ENCODE peak calls at places on chromosomes 11 and 22, in ten cellular contexts. V, K, L, R, Q, F, J, N, X and U are unnamed samples. For H3K9me3 and H3K36me3, the result is how much of the 10 kb centered on the place peaks cover.

GRCh38 chr11:9616042-9616640 is 42.7 kb downstream of the WEE1 start:
- DNase-seq in Q (no peak), N (no peak), K (no peak), V (no peak), X (no peak), F (no peak), L (no peak), J (peak), R (no peak), U (no peak)

GRCh38 chr11:76233936-76234703 is 27.8 kb upstream of the WNT11 start:
- DNase-seq in R (peak), N (peak), X (peak), F (no peak), L (peak), Q (no peak), K (peak), J (peak), V (peak), U (peak)

GRCh38 chr22:31627223-31627731 is 34.7 kb downstream of the PISD start:
- DNase-seq in V (no peak), L (no peak), F (no peak), N (no peak), R (no peak), K (no peak), J (no peak), X (no peak), Q (no peak), U (no peak)

GRCh38 chr22:21970037-21970799 is 12.4 kb downstream of the TOP3B start:
- DNase-seq in R (no peak), J (no peak), F (no peak), Q (no peak), L (no peak), K (no peak), V (no peak), X (no peak), N (no peak), U (no peak)

GRCh38 chr11:35321111-35321510 is 98.2 kb downstream of the SLC1A2 start:
- DNase-seq in N (no peak), L (no peak), K (no peak), X (no peak), R (no peak), Q (no peak), V (no peak), J (no peak), F (no peak), U (no peak)

GRCh38 chr11:95461858-95462257 is 230.9 kb upstream of the SESN3 start:
- DNase-seq in X (no peak), R (no peak), K (no peak), F (no peak), V (no peak), Q (no peak), J (no peak), N (peak), L (no peak), U (no peak)

GRCh38 chr11:106461839-106462545 is 384.5 kb downstream of the AASDHPPT start:
- DNase-seq in L (no peak), K (no peak), Q (no peak), F (no peak), J (no peak), X (no peak), N (no peak), V (no peak), R (no peak), U (no peak)

GRCh38 chr22:27113211-27114030 is 456.0 kb downstream of the MIAT start:
- DNase-seq in Q (no peak), L (no peak), F (no peak), X (peak), J (peak), V (no peak), R (peak), N (no peak), K (peak), U (no peak)

GRCh38 chr22:50271519-50271970 is 1.4 kb upstream of the MAPK11 start:
- DNase-seq in K (peak), N (peak), R (peak), F (peak), J (peak), Q (peak), X (no peak), V (no peak), L (peak), U (peak)

GRCh38 chr11:35107866-35108265 is 31.1 kb upstream of the CD44 start:
- DNase-seq in Q (no peak), J (no peak), F (no peak), N (no peak), X (no peak), V (no peak), K (no peak), L (no peak), R (no peak), U (no peak)

GRCh38 chr11:68121067-68121899 is at the start of gene CHKA:
- DNase-seq in L (peak), F (peak), N (peak), X (peak), R (peak), J (peak), K (peak), Q (peak), V (peak), U (peak)

GRCh38 chr22:43572710-43573109 is 160.9 kb downstream of the MPPED1 start:
- DNase-seq in F (no peak), N (no peak), X (no peak), R (no peak), K (no peak), J (no peak), V (no peak), Q (no peak), L (no peak), U (no peak)

GRCh38 chr11:124863137-124863825 is 2.0 kb upstream of the ROBO3 start:
- DNase-seq in R (peak), N (no peak), L (no peak), K (peak), Q (no peak), J (peak), X (peak), V (peak), F (no peak), U (no peak)

GRCh38 chr11:17813391-17814059 is 78.9 kb downstream of the KCNC1 start:
- DNase-seq in K (no peak), X (no peak), R (no peak), J (no peak), Q (no peak), L (no peak), N (no peak), F (no peak), V (no peak), U (no peak)

GRCh38 chr11:27100534-27100933 is 59.9 kb downstream of the BBOX1 start:
- DNase-seq in F (no peak), L (no peak), X (no peak), R (no peak), V (no peak), J (no peak), N (no peak), K (no peak), Q (no peak), U (no peak)

GRCh38 chr11:133082851-133083488 is 449.3 kb downstream of the OPCML start:
- DNase-seq in R (peak), J (peak), F (peak), K (peak), L (peak), Q (no peak), N (peak), V (peak), X (no peak), U (peak)

GRCh38 chr11:93887111-93887510 is 36.7 kb upstream of the VSTM5 start:
- DNase-seq in R (no peak), K (no peak), N (no peak), X (no peak), Q (no peak), L (no peak), J (no peak), F (no peak), V (no peak), U (no peak)

GRCh38 chr11:41895106-41895505 is 435.7 kb upstream of the LRRC4C start:
- DNase-seq in R (no peak), X (no peak), F (no peak), J (no peak), L (no peak), Q (no peak), N (no peak), K (no peak), V (no peak), U (no peak)

GRCh38 chr22:21937041-21937820 is 15.4 kb downstream of the PPM1F start:
- DNase-seq in Q (no peak), J (peak), K (no peak), V (peak), F (no peak), X (no peak), R (no peak), N (no peak), L (peak), U (no peak)

GRCh38 chr11:43989162-43989961 is 46.9 kb downstream of the C11orf96 start:
- DNase-seq in L (peak), J (no peak), Q (no peak), F (no peak), X (peak), R (no peak), N (no peak), K (peak), V (no peak), U (peak)

GRCh38 chr11:117606807-117607206 is 190.2 kb downstream of the DSCAML1 start:
- DNase-seq in L (no peak), X (no peak), N (no peak), K (no peak), R (no peak), J (no peak), V (no peak), F (no peak), Q (no peak), U (no peak)

GRCh38 chr11:113841691-113842090 is 33.7 kb downstream of the USP28 start:
- DNase-seq in R (no peak), X (no peak), L (no peak), J (no peak), N (no peak), Q (no peak), V (no peak), K (no peak), F (no peak), U (no peak)

GRCh38 chr11:88979641-88980040 is 86.1 kb downstream of the GRM5 start:
- DNase-seq in N (no peak), J (peak), R (no peak), X (no peak), V (no peak), L (no peak), F (no peak), K (no peak), Q (no peak), U (no peak)

GRCh38 chr22:37267128-37267587 is 15.2 kb upstream of the CYTH4 start:
- DNase-seq in R (peak), V (peak), Q (peak), X (no peak), N (peak), F (peak), J (peak), K (no peak), L (peak), U (peak)

GRCh38 chr11:73597340-73597955 is 464 bp downstream of the FAM168A start:
- DNase-seq in N (no peak), L (no peak), Q (no peak), F (peak), K (peak), X (no peak), J (peak), V (no peak), R (peak), U (no peak)

GRCh38 chr11:74442601-74443000 is 24.7 kb downstream of the KCNE3 start:
- DNase-seq in J (peak), X (no peak), L (no peak), K (no peak), N (no peak), F (no peak), Q (no peak), V (no peak), R (peak), U (no peak)

GRCh38 chr11:85822814-85823213 is 11.9 kb upstream of the SYTL2 start:
- DNase-seq in X (no peak), N (no peak), J (peak), V (no peak), K (no peak), F (no peak), R (no peak), L (no peak), Q (no peak), U (no peak)

GRCh38 chr11:1869427-1870325 is 16.8 kb downstream of the LSP1 start:
- DNase-seq in L (peak), X (no peak), N (no peak), Q (no peak), J (peak), F (no peak), K (no peak), R (no peak), V (peak), U (peak)

GRCh38 chr11:61626580-61627380 is 45.9 kb upstream of the SYT7 start:
- DNase-seq in R (peak), V (peak), J (no peak), L (peak), X (no peak), F (no peak), K (peak), N (no peak), Q (no peak), U (no peak)

GRCh38 chr11:45025716-45026492 is 75.2 kb upstream of the TP53I11 start:
- DNase-seq in Q (no peak), F (no peak), N (no peak), L (no peak), R (no peak), K (peak), X (peak), V (no peak), J (no peak), U (no peak)

GRCh38 chr11:30206249-30206996 is 24.4 kb upstream of the FSHB start:
- DNase-seq in V (no peak), R (no peak), K (no peak), L (no peak), N (peak), X (no peak), F (no peak), J (no peak), Q (no peak), U (no peak)

GRCh38 chr22:26593763-26594162 is 3.8 kb upstream of the TPST2 start:
- DNase-seq in X (no peak), J (no peak), N (peak), L (no peak), Q (no peak), F (no peak), K (no peak), R (no peak), V (peak), U (no peak)

GRCh38 chr11:59729884-59730283 is 16.2 kb upstream of the OR10V1 start:
- DNase-seq in K (no peak), F (no peak), L (no peak), J (no peak), R (no peak), X (no peak), Q (no peak), N (no peak), V (no peak), U (no peak)

GRCh38 chr22:41507330-41508063 is 36.8 kb downstream of the POLR3H start:
- DNase-seq in J (no peak), X (no peak), F (no peak), R (no peak), K (no peak), L (no peak), Q (no peak), N (no peak), V (no peak), U (no peak)

GRCh38 chr22:24768537-24769374 is 5.8 kb downstream of the PIWIL3 start:
- DNase-seq in F (peak), K (peak), R (peak), Q (peak), V (peak), X (peak), J (peak), L (no peak), N (peak), U (no peak)

GRCh38 chr11:59647245-59647965 is 21.4 kb downstream of the PATL1 start:
- DNase-seq in Q (no peak), R (no peak), K (no peak), L (no peak), N (no peak), X (no peak), V (no peak), F (no peak), J (no peak), U (no peak)

GRCh38 chr11:18706330-18707243 is 8.0 kb downstream of the TMEM86A start:
- DNase-seq in N (no peak), V (peak), R (no peak), L (peak), K (peak), F (no peak), X (peak), Q (peak), J (peak), U (peak)

GRCh38 chr22:18077639-18078328 is at the start of gene PEX26:
- DNase-seq in V (peak), F (peak), K (peak), R (peak), L (peak), J (peak), Q (peak), N (peak), X (peak), U (peak)

GRCh38 chr22:48819991-48820390 is 1007.7 kb downstream of the BRD1 start:
- DNase-seq in N (no peak), J (no peak), X (no peak), L (no peak), R (no peak), F (no peak), V (no peak), K (no peak), Q (no peak), U (no peak)
- H3K9me3 ChIP-seq in N (under half), J (under half), X (under half), L (under half), R (under half), F (under half), V (under half), K (under half), Q (under half), U (under half)

GRCh38 chr11:121561240-121561639 is 108.5 kb upstream of the SORL1-AS1 start:
- DNase-seq in Q (no peak), V (no peak), N (no peak), K (no peak), R (no peak), X (no peak), J (no peak), F (no peak), L (no peak), U (no peak)
- H3K36me3 ChIP-seq in Q (half or more), V (under half), N (under half), K (under half), R (under half), X (under half), J (under half), F (under half), L (under half), U (under half)

DNA sequence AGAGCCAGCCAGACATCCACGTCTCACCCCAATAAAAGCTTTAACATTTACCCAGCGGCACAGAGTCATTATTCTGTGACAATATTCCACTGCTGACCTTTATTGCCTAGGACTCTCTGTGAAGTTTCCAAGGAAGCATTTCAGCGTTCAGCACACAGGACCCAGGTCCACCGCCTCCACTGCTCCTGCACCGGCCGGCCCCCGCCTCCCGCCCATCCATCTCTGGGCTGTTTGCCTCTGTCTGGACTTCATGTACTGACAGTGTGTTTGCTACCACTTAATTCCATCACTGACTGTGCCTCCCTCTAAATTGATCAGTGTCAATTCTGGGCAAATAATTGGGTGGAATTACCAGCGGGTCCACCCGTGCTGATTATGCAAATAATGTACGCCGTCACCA is 384.7 kb downstream of the SHANK2 start:
- DNase-seq in L (peak), V (no peak), Q (no peak), X (no peak), N (no peak), K (no peak), J (no peak), R (no peak), F (no peak), U (no peak)
- H3K9me3 ChIP-seq in L (under half), V (under half), Q (under half), X (under half), N (under half), K (under half), J (under half), R (under half), F (under half), U (under half)

GRCh38 chr11:69142894-69143293 is 12.8 kb upstream of the SMIM38 start:
- DNase-seq in K (no peak), L (no peak), N (no peak), X (no peak), Q (no peak), F (no peak), V (no peak), J (no peak), R (no peak), U (no peak)

GRCh38 chr11:69144316-69144715 is 11.4 kb upstream of the SMIM38 start:
- DNase-seq in R (no peak), N (no peak), L (no peak), V (no peak), X (no peak), J (no peak), Q (no peak), K (no peak), F (no peak), U (no peak)

GRCh38 chr11:69140635-69141034 is 15.1 kb upstream of the SMIM38 start:
- DNase-seq in L (no peak), X (no peak), J (no peak), Q (no peak), V (no peak), F (no peak), R (no peak), K (no peak), N (no peak), U (no peak)

GRCh38 chr11:69144719-69145365 is 10.9 kb upstream of the SMIM38 start:
- DNase-seq in N (no peak), V (no peak), Q (no peak), K (no peak), L (no peak), R (no peak), F (no peak), J (peak), X (no peak), U (no peak)

DNA sequence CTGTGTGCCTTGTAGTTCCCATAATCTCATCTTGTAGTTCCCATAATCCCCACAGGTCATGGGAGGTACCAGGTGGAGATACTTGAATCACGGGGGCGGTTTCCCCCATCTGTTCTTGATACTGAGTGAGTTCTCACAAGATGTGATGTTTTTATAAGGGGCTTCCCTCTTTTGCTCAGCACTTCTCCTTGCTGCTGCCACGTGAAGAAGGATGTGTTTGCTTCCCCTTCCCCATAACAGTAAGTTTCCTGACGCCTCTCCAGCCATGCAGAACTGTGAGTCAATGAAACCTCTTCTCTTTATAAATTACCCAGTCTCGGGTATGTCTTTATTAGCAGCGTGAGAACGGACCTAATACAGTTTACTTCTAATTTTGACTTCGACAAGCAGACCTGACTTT is 14.0 kb upstream of the SMIM38 start:
- DNase-seq in V (no peak), N (no peak), X (no peak), R (no peak), Q (no peak), K (no peak), L (no peak), J (no peak), F (no peak), U (no peak)
- H3K36me3 ChIP-seq in V (under half), N (under half), X (under half), R (under half), Q (under half), K (under half), L (under half), J (under half), F (under half), U (under half)

GRCh38 chr22:48102581-48102980 is 1340.1 kb downstream of the TBC1D22A start:
- DNase-seq in J (no peak), N (no peak), X (no peak), F (no peak), K (no peak), R (no peak), L (no peak), Q (no peak), V (no peak), U (no peak)
- H3K9me3 ChIP-seq in J (under half), N (under half), X (under half), F (under half), K (under half), R (under half), L (under half), Q (under half), V (under half), U (under half)

GRCh38 chr11:65425971-65426838 is 3.6 kb downstream of the NEAT1 start:
- DNase-seq in J (peak), L (no peak), F (no peak), Q (no peak), X (peak), N (peak), V (no peak), R (peak), K (no peak), U (no peak)

GRCh38 chr11:65426839-65427690 is 4.5 kb downstream of the NEAT1 start:
- DNase-seq in X (peak), J (peak), K (no peak), Q (no peak), L (no peak), N (peak), R (peak), V (peak), F (no peak), U (peak)

GRCh38 chr11:65424200-65425104 is 1.9 kb downstream of the NEAT1 start:
- DNase-seq in F (no peak), K (peak), V (peak), X (peak), R (no peak), J (peak), N (peak), L (no peak), Q (peak), U (peak)

GRCh38 chr11:65423516-65424199 is 1.1 kb downstream of the NEAT1 start:
- DNase-seq in F (no peak), X (peak), V (no peak), N (no peak), Q (no peak), K (peak), R (no peak), J (peak), L (peak), U (peak)

GRCh38 chr11:65425105-65425970 is 2.7 kb downstream of the NEAT1 start:
- DNase-seq in J (peak), L (no peak), X (peak), V (peak), R (no peak), Q (peak), F (no peak), N (peak), K (peak), U (peak)
- H3K36me3 ChIP-seq in J (under half), L (under half), X (under half), V (under half), R (under half), Q (under half), F (under half), N (under half), K (under half), U (under half)